ENCODE peak calls at places on chromosome 10, in five cellular contexts. M is K562; F is kidney epithelial cell; Q is neural progenitor cell; E is activated CD8-positive, alpha-beta memory T cell treated with anti-CD3 and anti-CD28 coated beads for 24 hours. O is an unnamed sample.

GRCh38 chr10:101321073-101321472 is 32.9 kb upstream of the BTRC start:
- DNase-seq in M (no peak), F (no peak), Q (peak; percentile 31), E (no peak), O (no peak)

GRCh38 chr10:101903827-101904520 is 60.4 kb upstream of the KCNIP2 start:
- DNase-seq in M (no peak), F (no peak), Q (peak; percentile 41), E (no peak), O (no peak)

GRCh38 chr10:78292987-78293865 is 259.6 kb downstream of the RPS24 start:
- DNase-seq in M (no peak), F (no peak), Q (peak; percentile 93), E (no peak), O (no peak)

GRCh38 chr10:4081691-4082111 is 296.7 kb upstream of the KLF6 start:
- DNase-seq in M (no peak), F (no peak), Q (no peak), E (no peak), O (no peak)

GRCh38 chr10:99966306-99966705 is 43.4 kb downstream of the DNMBP start:
- DNase-seq in M (no peak), F (peak; percentile 90), Q (no peak), E (no peak), O (no peak)

GRCh38 chr10:11161910-11162309 is 144.2 kb downstream of the CELF2 start:
- DNase-seq in M (no peak), F (no peak), Q (no peak), E (no peak), O (no peak)

GRCh38 chr10:70807566-70807965 is 8.2 kb upstream of the SGPL1 start:
- DNase-seq in M (no peak), F (no peak), Q (no peak), E (no peak), O (no peak)

GRCh38 chr10:120789292-120789691 is 61.9 kb upstream of the WDR11 start:
- DNase-seq in M (no peak), F (no peak), Q (no peak), E (no peak), O (no peak)

GRCh38 chr10:71918992-71919391 is 45.2 kb upstream of the CHST3 start:
- DNase-seq in M (no peak), F (no peak), Q (no peak), E (no peak), O (no peak)

GRCh38 chr10:49298990-49299815 is at the start of gene C10orf71:
- DNase-seq in M (peak; percentile 67), F (no peak), Q (peak; percentile 32), E (no peak), O (no peak)

GRCh38 chr10:116721991-116722392 is 20.4 kb downstream of the HSPA12A start:
- DNase-seq in M (no peak), F (peak; percentile 88), Q (peak; percentile 60), E (no peak), O (no peak)

GRCh38 chr10:71531485-71532446 is 135.0 kb downstream of the CDH23 start:
- DNase-seq in M (no peak), F (no peak), Q (peak; percentile 49), E (peak; percentile 73), O (no peak)

GRCh38 chr10:101535949-101536348 is 52.1 kb downstream of the POLL start:
- DNase-seq in M (peak; percentile 76), F (no peak), Q (no peak), E (no peak), O (no peak)

GRCh38 chr10:66783296-66783695 is 142.5 kb upstream of the LRRTM3 start:
- DNase-seq in M (no peak), F (no peak), Q (no peak), E (no peak), O (no peak)

GRCh38 chr10:127908958-127909267 is 2.0 kb downstream of the PTPRE start:
- DNase-seq in M (no peak), F (no peak), Q (no peak), E (no peak), O (no peak)

GRCh38 chr10:110488944-110489343 is 8.8 kb upstream of the DUSP5 start:
- DNase-seq in M (no peak), F (no peak), Q (no peak), E (no peak), O (no peak)

GRCh38 chr10:12586724-12587123 is 237.4 kb downstream of the CAMK1D start:
- DNase-seq in M (no peak), F (no peak), Q (no peak), E (no peak), O (no peak)

GRCh38 chr10:11295492-11295891 is 277.8 kb downstream of the CELF2 start:
- DNase-seq in M (no peak), F (no peak), Q (no peak), E (no peak), O (peak; percentile 14)

GRCh38 chr10:123995461-123996131 is 97.8 kb downstream of the CHST15 start:
- DNase-seq in M (no peak), F (peak; percentile 66), Q (peak; percentile 75), E (peak; percentile 61), O (peak; percentile 88)

GRCh38 chr10:104246981-104247380 is 7.7 kb upstream of the GSTO1 start:
- DNase-seq in M (peak; percentile 44), F (no peak), Q (no peak), E (no peak), O (no peak)

GRCh38 chr10:46223064-46223480 is 63.7 kb upstream of the ANTXRL start:
- DNase-seq in M (no peak), F (no peak), Q (no peak), E (peak; percentile 60), O (peak; percentile 55)

GRCh38 chr10:17029581-17030271 is 99.9 kb downstream of the CUBN start:
- DNase-seq in M (peak; percentile 79), F (no peak), Q (peak; percentile 59), E (peak; percentile 89), O (no peak)

GRCh38 chr10:110209926-110210662 is 2.7 kb downstream of the MXI1 start:
- DNase-seq in M (peak; percentile 44), F (no peak), Q (peak; percentile 53), E (peak; percentile 84), O (no peak)